ENCODE peak calls at places on chromosomes 2 and 18, in four cellular contexts. Q is HepG2, S is HCT116, M is K562. U is an unnamed sample.

GRCh38 chr2:46826898-46827245 is 88.7 kb downstream of the MCFD2 start:
- DNase-seq in M (no peak), S (no peak), Q (no peak), U (no peak)

GRCh38 chr2:237955640-237956401 is 11.0 kb upstream of the UBE2F start:
- DNase-seq in Q (no peak), S (no peak), M (no peak), U (no peak)

GRCh38 chr2:128684523-128684922 is 365.9 kb upstream of the HS6ST1 start:
- DNase-seq in Q (no peak), S (no peak), M (no peak), U (no peak)

GRCh38 chr2:15220618-15221017 is 340.5 kb downstream of the NBAS start:
- DNase-seq in M (no peak), S (no peak), Q (no peak), U (no peak)

GRCh38 chr2:38474833-38475566 is 97.9 kb upstream of the ATL2 start:
- DNase-seq in Q (peak), S (no peak), M (peak), U (no peak)

GRCh38 chr2:231714639-231715498 is 6.5 kb downstream of the PTMA start:
- DNase-seq in S (peak), M (peak), Q (peak), U (no peak)

GRCh38 chr2:128262315-128263253 is 56.1 kb downstream of the HS6ST1 start:
- DNase-seq in S (no peak), Q (no peak), M (no peak), U (no peak)

GRCh38 chr2:219041252-219041651 is at the start of gene CFAP65:
- DNase-seq in S (peak), Q (no peak), M (peak), U (peak)

GRCh38 chr2:57990118-57990725 is 56.4 kb upstream of the VRK2 start:
- DNase-seq in S (no peak), M (no peak), Q (no peak), U (no peak)

GRCh38 chr2:25302758-25303436 is 38.8 kb downstream of the DNMT3A start:
- DNase-seq in Q (no peak), M (no peak), S (no peak), U (no peak)

GRCh38 chr2:172635548-172635947 is 79.7 kb downstream of the PDK1 start:
- DNase-seq in S (no peak), Q (no peak), M (no peak), U (no peak)

GRCh38 chr2:120539937-120540718 is 194.2 kb downstream of the INHBB start:
- DNase-seq in S (no peak), M (no peak), Q (peak), U (no peak)
- TF ChIP-seq SIN3A in S (no peak), M (no peak), Q (no peak), U (no peak)

DNA sequence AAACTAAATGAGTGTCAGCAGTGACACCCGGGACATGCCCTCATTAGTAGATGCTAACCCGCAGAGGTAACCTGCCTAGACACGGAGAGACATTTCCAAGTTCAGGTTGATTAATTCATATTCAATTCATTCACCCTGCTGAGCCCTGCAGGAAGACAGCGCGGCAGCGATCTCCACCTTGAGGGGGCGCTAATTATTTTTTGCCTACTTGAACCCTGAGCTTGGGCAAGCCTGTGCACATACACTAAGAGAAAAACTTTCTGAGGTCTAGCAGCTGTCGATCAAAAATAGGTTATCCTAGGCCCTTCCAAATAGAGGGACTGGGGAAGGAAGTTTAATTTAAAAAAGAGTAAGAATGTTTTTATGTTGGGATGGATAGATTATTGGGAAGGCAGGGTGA is 1.3 kb upstream of the LYPD6 start:
- DNase-seq in Q (no peak), S (peak), M (no peak), U (no peak)
- TF ChIP-seq CTCF in Q (no peak), S (peak), M (peak), U (peak)

DNA sequence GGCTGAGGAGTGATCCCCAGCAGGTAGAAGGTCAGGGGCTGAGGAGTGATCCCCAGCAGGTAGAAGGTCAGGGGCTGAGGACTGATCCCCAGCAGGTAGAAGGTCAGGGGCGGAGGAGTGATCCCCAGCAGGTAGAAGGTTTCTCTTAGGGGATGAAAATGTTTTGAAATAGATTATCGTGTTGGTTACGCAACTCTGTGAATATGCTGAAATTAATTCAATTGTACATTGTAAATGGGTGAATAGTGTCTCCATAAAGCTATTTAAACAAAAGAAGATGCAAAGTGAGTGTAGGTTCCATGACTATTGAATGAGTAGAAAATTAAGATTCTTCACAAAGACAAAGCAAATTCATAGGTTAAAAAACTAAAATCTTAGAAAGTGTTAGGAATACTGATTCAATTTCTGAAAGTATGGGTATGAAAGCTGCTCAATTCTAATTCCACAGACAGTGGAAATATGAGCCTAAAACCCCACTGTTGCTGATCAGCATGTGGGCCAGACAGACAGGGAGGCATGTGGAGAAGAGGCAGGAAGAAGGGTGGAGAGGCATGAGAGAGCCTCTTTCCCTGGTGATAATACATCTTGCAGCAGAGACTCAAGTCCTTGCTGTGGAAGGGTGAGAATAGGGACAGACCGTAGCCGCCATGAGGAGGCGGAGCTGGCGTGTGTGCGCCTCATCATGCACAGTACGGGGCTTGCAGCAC is 86.0 kb upstream of the NFATC1 start:
- DNase-seq in S (no peak), M (no peak), Q (no peak), U (no peak)
- TF ChIP-seq TCF7L2 in S (no peak), M (no peak), Q (no peak), U (no peak)

GRCh38 chr2:23619941-23620340 is 235.0 kb downstream of the KLHL29 start:
- DNase-seq in M (no peak), S (no peak), Q (no peak), U (no peak)

GRCh38 chr2:23621616-23622015 is 236.6 kb downstream of the KLHL29 start:
- DNase-seq in S (no peak), Q (no peak), M (no peak), U (no peak)

GRCh38 chr2:23622466-23622865 is 237.5 kb downstream of the KLHL29 start:
- DNase-seq in Q (no peak), S (no peak), M (no peak), U (no peak)

GRCh38 chr2:23618696-23619530 is 233.9 kb downstream of the KLHL29 start:
- DNase-seq in M (no peak), S (no peak), Q (no peak), U (no peak)

DNA sequence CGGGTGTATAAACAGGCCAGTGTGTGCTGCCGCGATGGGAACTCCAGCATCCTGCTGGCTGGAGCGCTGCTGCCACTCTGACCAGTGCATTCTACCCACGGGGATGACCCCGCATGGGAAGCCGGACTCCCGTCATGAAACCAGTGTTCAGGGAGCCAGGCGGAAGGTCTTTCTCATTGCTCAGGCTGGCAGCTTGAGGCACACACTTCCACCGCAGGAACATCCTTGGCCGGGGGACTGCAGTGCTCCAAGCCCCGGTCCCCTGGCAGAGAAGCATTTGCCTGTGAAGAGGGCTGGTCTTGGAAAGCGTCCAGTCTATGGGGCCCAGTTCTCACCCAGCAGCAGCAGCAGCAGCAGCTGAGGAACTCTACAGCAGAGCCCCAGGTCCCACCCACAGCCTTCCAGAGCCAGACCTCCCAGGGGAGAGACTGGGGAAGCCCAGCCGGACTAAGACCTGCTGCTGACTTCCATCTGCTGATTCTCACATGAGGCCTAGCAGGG is 235.9 kb downstream of the KLHL29 start:
- DNase-seq in M (no peak), S (no peak), Q (no peak), U (no peak)
- TF ChIP-seq SIN3A in M (no peak), S (no peak), Q (no peak), U (no peak)

DNA sequence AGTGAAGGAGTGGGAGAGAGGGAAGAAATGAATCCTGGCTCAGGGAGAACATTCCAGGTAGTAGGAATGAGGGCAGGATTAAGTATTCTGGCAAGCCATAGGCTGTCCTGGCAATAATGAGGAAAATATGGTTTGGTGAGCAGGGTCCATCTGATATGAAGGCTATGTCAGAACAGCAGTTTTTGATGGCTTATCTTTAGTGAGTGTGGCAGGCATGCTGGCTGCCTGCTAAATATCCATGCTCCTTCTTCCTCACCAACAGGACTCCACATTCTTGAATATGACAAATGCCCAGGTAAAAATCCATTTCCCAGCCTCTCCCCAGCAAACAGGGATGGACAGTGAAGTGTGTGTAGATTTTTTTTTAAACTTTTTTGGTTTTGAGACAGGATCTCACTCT is 13.2 kb upstream of the CTIF start:
- DNase-seq in M (no peak), S (no peak), Q (no peak), U (no peak)
- TF ChIP-seq CTCF in M (no peak), S (no peak), Q (no peak), U (no peak)

GRCh38 chr2:139645617-139646016 is 865.4 kb upstream of the NXPH2 start:
- DNase-seq in Q (no peak), M (no peak), S (no peak), U (no peak)
- TF ChIP-seq TCF7L2 in Q (no peak), M (no peak), S (no peak), U (no peak)

GRCh38 chr2:179331066-179331465 is 66.4 kb upstream of the SESTD1 start:
- DNase-seq in S (no peak), M (no peak), Q (no peak), U (no peak)

GRCh38 chr2:179338681-179339080 is 74.0 kb upstream of the SESTD1 start:
- DNase-seq in S (no peak), Q (no peak), M (no peak), U (no peak)

GRCh38 chr2:179332903-179333302 is 68.3 kb upstream of the SESTD1 start:
- DNase-seq in M (no peak), Q (peak), S (no peak), U (no peak)

GRCh38 chr2:179336782-179337534 is 72.3 kb upstream of the SESTD1 start:
- DNase-seq in S (no peak), Q (no peak), M (no peak), U (no peak)

DNA sequence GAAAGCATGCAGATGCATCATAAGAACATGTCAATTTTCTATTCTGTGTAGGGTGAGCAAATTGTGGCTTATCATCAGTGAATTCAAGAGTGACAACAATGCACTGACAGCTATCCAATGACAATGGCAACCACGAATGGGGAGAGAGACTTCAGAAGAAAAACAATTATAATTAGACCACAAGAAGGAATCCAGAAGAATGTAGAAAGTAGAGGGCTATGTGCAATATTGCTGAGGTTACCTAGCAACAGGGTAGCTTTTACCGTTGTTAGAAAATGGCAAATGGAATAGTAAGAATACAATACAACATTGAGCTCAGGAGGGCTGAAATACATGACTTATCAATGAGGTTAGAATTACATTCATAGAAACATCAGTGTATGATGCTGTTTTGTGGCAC is 71.1 kb upstream of the SESTD1 start:
- DNase-seq in M (no peak), S (no peak), Q (no peak), U (no peak)
- TF ChIP-seq SIN3A in M (no peak), S (no peak), Q (no peak), U (no peak)

DNA sequence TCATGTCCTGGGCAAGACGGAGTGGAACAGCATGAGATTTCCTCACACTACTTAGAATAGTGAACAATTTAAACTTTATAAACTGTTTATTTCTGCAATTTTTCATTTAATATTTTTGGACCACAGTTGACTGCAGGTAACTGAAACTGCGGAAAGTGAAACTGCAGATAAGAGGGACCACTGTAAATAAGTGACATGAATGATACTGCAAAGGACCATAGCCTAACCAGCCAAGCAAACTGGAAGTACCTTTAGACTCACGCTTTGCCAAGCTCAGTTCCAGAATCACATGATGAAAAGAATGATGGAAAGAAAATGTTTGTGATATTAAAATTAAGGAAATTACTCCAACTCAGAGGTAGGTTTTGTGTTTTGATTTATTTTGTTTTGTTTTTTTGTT is 94.6 kb upstream of the ITGA4 start:
- DNase-seq in Q (no peak), S (no peak), M (no peak), U (no peak)
- TF ChIP-seq CTCF in Q (no peak), S (no peak), M (no peak), U (no peak)

U was measured in Panc1.